ENCODE peak calls at places on chromosome 13, in six cellular contexts. One of them, this sample, is unnamed.

GRCh38 chr13:77470986-77471385 is 64.5 kb upstream of the SCEL start:
- DNase-seq in uterus: no peak
- DNase-seq in AG10803: peak
- DNase-seq in HCT116: no peak
- DNase-seq in Panc1: no peak
- DNase-seq in fibroblast of villous mesenchyme: no peak
- DNase-seq in this sample: no peak

GRCh38 chr13:43021926-43022670 is 1.3 kb upstream of the DNAJC15 start:
- DNase-seq in uterus: peak
- DNase-seq in AG10803: peak
- DNase-seq in HCT116: no peak
- DNase-seq in Panc1: no peak
- DNase-seq in fibroblast of villous mesenchyme: peak
- DNase-seq in this sample: no peak

GRCh38 chr13:94667190-94667589 is 45.2 kb downstream of the SOX21 start:
- DNase-seq in uterus: no peak
- DNase-seq in AG10803: no peak
- DNase-seq in HCT116: no peak
- DNase-seq in Panc1: no peak
- DNase-seq in fibroblast of villous mesenchyme: no peak
- DNase-seq in this sample: no peak

GRCh38 chr13:74675185-74675584 is 541.0 kb upstream of the KLF12 start:
- DNase-seq in uterus: no peak
- DNase-seq in AG10803: peak
- DNase-seq in HCT116: no peak
- DNase-seq in Panc1: no peak
- DNase-seq in fibroblast of villous mesenchyme: peak
- DNase-seq in this sample: peak

GRCh38 chr13:22198656-22199217 is 527.9 kb downstream of the FGF9 start:
- DNase-seq in uterus: no peak
- DNase-seq in AG10803: peak
- DNase-seq in HCT116: no peak
- DNase-seq in Panc1: no peak
- DNase-seq in fibroblast of villous mesenchyme: no peak
- DNase-seq in this sample: no peak

GRCh38 chr13:89955773-89956172 is 1391.7 kb upstream of the MIR17HG start:
- DNase-seq in uterus: no peak
- DNase-seq in AG10803: no peak
- DNase-seq in HCT116: no peak
- DNase-seq in Panc1: no peak
- DNase-seq in fibroblast of villous mesenchyme: no peak
- DNase-seq in this sample: no peak

GRCh38 chr13:53250272-53250875 is 221.8 kb downstream of the OLFM4 start:
- DNase-seq in uterus: no peak
- DNase-seq in AG10803: peak
- DNase-seq in HCT116: peak
- DNase-seq in Panc1: peak
- DNase-seq in fibroblast of villous mesenchyme: peak
- DNase-seq in this sample: peak

GRCh38 chr13:68066879-68067513 is 836.9 kb upstream of the PCDH9 start:
- DNase-seq in uterus: no peak
- DNase-seq in AG10803: no peak
- DNase-seq in HCT116: no peak
- DNase-seq in Panc1: no peak
- DNase-seq in fibroblast of villous mesenchyme: no peak
- DNase-seq in this sample: no peak

GRCh38 chr13:97889803-97890202 is 63.7 kb upstream of the IPO5 start:
- DNase-seq in uterus: no peak
- DNase-seq in AG10803: peak
- DNase-seq in HCT116: no peak
- DNase-seq in Panc1: no peak
- DNase-seq in fibroblast of villous mesenchyme: peak
- DNase-seq in this sample: no peak

GRCh38 chr13:28451482-28452217 is 43.3 kb downstream of the FLT1 start:
- DNase-seq in uterus: no peak
- DNase-seq in AG10803: peak
- DNase-seq in HCT116: no peak
- DNase-seq in Panc1: no peak
- DNase-seq in fibroblast of villous mesenchyme: no peak
- DNase-seq in this sample: no peak

GRCh38 chr13:94968040-94968756 is 255.9 kb upstream of the SOX21 start:
- DNase-seq in uterus: no peak
- DNase-seq in AG10803: no peak
- DNase-seq in HCT116: no peak
- DNase-seq in Panc1: no peak
- DNase-seq in fibroblast of villous mesenchyme: peak
- DNase-seq in this sample: peak

GRCh38 chr13:75444016-75444415 is 38.0 kb downstream of the TBC1D4 start:
- DNase-seq in uterus: no peak
- DNase-seq in AG10803: no peak
- DNase-seq in HCT116: no peak
- DNase-seq in Panc1: no peak
- DNase-seq in fibroblast of villous mesenchyme: no peak
- DNase-seq in this sample: no peak

GRCh38 chr13:63184693-63185092 is 1769.0 kb upstream of the PCDH20 start:
- DNase-seq in uterus: no peak
- DNase-seq in AG10803: peak
- DNase-seq in HCT116: peak
- DNase-seq in Panc1: no peak
- DNase-seq in fibroblast of villous mesenchyme: no peak
- DNase-seq in this sample: peak

GRCh38 chr13:104737713-104738112 is 1671.5 kb upstream of the SLC10A2 start:
- DNase-seq in uterus: no peak
- DNase-seq in AG10803: no peak
- DNase-seq in HCT116: no peak
- DNase-seq in Panc1: no peak
- DNase-seq in fibroblast of villous mesenchyme: peak
- DNase-seq in this sample: no peak

GRCh38 chr13:111907341-111907880 is 159.5 kb upstream of the SOX1 start:
- DNase-seq in uterus: no peak
- DNase-seq in AG10803: no peak
- DNase-seq in HCT116: no peak
- DNase-seq in Panc1: no peak
- DNase-seq in fibroblast of villous mesenchyme: no peak
- DNase-seq in this sample: no peak

GRCh38 chr13:59374720-59375119 is 789.0 kb downstream of the DIAPH3 start:
- DNase-seq in uterus: no peak
- DNase-seq in AG10803: no peak
- DNase-seq in HCT116: no peak
- DNase-seq in Panc1: no peak
- DNase-seq in fibroblast of villous mesenchyme: no peak
- DNase-seq in this sample: no peak

GRCh38 chr13:24272452-24273161 is 36.8 kb upstream of the C1QTNF9 start:
- DNase-seq in uterus: no peak
- DNase-seq in AG10803: no peak
- DNase-seq in HCT116: no peak
- DNase-seq in Panc1: no peak
- DNase-seq in fibroblast of villous mesenchyme: peak
- DNase-seq in this sample: peak

GRCh38 chr13:24276310-24276709 is 33.1 kb upstream of the C1QTNF9 start:
- DNase-seq in uterus: no peak
- DNase-seq in AG10803: no peak
- DNase-seq in HCT116: no peak
- DNase-seq in Panc1: no peak
- DNase-seq in fibroblast of villous mesenchyme: no peak
- DNase-seq in this sample: no peak

GRCh38 chr13:24273926-24274325 is 35.5 kb upstream of the C1QTNF9 start:
- DNase-seq in uterus: no peak
- DNase-seq in AG10803: no peak
- DNase-seq in HCT116: no peak
- DNase-seq in Panc1: no peak
- DNase-seq in fibroblast of villous mesenchyme: no peak
- DNase-seq in this sample: no peak

GRCh38 chr13:24274452-24274971 is 34.9 kb upstream of the C1QTNF9 start:
- DNase-seq in uterus: no peak
- DNase-seq in AG10803: no peak
- DNase-seq in HCT116: no peak
- DNase-seq in Panc1: no peak
- DNase-seq in fibroblast of villous mesenchyme: peak
- DNase-seq in this sample: no peak

DNA sequence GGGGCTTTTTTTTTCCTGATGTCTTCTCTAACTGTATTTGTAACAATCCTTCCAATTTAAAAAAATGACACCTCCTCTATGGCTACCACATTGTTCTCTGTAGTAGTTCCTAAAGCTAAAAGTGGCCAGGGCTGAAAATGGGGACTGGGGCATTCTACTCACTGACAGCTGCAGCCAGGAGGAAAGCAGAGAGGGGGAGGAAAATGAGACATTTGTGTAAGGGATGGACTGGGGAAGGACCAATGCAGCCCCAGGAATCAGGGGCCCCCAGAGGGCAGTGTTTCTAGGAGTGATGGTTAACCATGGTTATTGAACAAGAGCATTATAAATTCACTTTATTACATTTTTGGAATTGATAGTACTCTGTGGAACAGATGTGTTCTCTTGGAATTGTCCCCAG is 34.3 kb upstream of the C1QTNF9 start:
- DNase-seq in uterus: no peak
- DNase-seq in AG10803: no peak
- DNase-seq in HCT116: no peak
- DNase-seq in Panc1: no peak
- DNase-seq in fibroblast of villous mesenchyme: no peak
- DNase-seq in this sample: no peak
- TF ChIP-seq CTCF in uterus: no peak
- TF ChIP-seq CTCF in AG10803: no peak
- TF ChIP-seq CTCF in HCT116: no peak
- TF ChIP-seq CTCF in Panc1: no peak
- TF ChIP-seq CTCF in fibroblast of villous mesenchyme: no peak
- TF ChIP-seq CTCF in this sample: no peak

DNA sequence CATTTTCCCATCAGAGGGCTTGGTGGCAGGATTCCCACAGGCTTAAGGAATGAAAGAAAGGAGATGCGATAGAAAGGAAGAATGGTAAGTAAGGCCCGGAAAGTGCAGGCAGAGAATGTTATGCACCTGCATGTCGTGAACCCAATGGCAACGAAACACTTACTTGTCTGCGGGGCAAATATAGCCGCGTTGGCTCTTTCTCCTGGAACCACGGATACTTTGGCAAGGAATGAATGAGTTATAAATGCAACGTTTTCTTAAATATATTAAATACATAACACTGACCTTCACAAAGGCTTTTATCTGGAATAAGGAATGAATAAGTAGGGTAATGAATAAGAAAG is 192.1 kb downstream of the KATNAL1 start:
- DNase-seq in uterus: no peak
- DNase-seq in AG10803: no peak
- DNase-seq in HCT116: no peak
- DNase-seq in Panc1: no peak
- DNase-seq in fibroblast of villous mesenchyme: no peak
- DNase-seq in this sample: no peak
- H3K4me3 ChIP-seq in uterus: peak
- H3K4me3 ChIP-seq in AG10803: peak
- H3K4me3 ChIP-seq in HCT116: peak
- H3K4me3 ChIP-seq in Panc1: peak
- H3K4me3 ChIP-seq in fibroblast of villous mesenchyme: peak
- H3K4me3 ChIP-seq in this sample: peak

GRCh38 chr13:101514695-101515275 is 62.3 kb downstream of the ITGBL1 start:
- DNase-seq in uterus: no peak
- DNase-seq in AG10803: peak
- DNase-seq in HCT116: peak
- DNase-seq in Panc1: no peak
- DNase-seq in fibroblast of villous mesenchyme: peak
- DNase-seq in this sample: peak
- TF ChIP-seq CTCF in uterus: peak
- TF ChIP-seq CTCF in AG10803: peak
- TF ChIP-seq CTCF in HCT116: peak
- TF ChIP-seq CTCF in Panc1: peak
- TF ChIP-seq CTCF in fibroblast of villous mesenchyme: peak
- TF ChIP-seq CTCF in this sample: peak

DNA sequence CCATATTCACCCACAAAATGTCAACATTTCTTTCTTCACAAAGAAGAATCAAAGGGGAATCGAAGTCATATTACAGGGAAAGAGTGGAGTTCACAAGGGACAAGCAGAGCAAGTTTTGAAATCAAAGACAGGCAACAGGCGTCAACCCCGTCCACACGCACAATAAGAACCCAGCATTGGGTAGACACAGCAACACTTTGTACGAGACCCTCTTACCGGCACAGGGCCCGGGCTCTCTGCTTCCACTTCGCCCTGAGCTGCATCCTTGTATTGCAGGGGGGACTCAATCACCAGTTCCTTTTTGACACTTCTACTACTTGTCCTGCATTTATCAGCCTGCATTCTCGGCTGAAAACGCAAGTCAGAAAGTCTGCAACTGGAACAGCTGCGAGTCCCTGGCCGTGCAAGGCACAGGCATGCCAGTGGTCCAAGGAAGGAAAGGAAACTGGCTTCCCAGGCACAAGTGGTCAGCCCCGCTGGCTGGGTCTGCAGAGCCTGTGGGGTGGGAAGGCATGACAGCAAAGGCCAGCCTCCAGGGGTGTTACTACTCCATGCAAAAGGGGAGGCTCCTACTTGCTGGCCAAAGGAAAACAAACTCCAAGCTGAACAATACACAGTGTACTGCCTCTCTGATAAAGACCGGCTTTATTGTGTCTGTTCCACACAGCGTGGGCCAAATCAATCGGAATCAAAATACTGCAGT is at the start of gene DOCK9:
- DNase-seq in uterus: peak
- DNase-seq in AG10803: peak
- DNase-seq in HCT116: no peak
- DNase-seq in Panc1: no peak
- DNase-seq in fibroblast of villous mesenchyme: peak
- DNase-seq in this sample: peak
- H3K4me3 ChIP-seq in uterus: peak
- H3K4me3 ChIP-seq in AG10803: peak
- H3K4me3 ChIP-seq in HCT116: no peak
- H3K4me3 ChIP-seq in Panc1: peak
- H3K4me3 ChIP-seq in fibroblast of villous mesenchyme: peak
- H3K4me3 ChIP-seq in this sample: peak

This sample was measured in astrocyte of the spinal cord.